ENCODE peak calls at places on chromosome 3, in four cellular contexts. J, O, X and P are unnamed samples.

GRCh38 chr3:27287052-27287451 is 82.1 kb downstream of the NEK10 start:
- DNase-seq in O (no peak), J (no peak), X (peak), P (peak)

GRCh38 chr3:169091196-169091595 is 572.3 kb downstream of the MECOM start:
- DNase-seq in X (no peak), O (no peak), J (no peak), P (no peak)

GRCh38 chr3:10004506-10004905 is 17.9 kb upstream of the EMC3 start:
- DNase-seq in O (no peak), X (no peak), J (no peak), P (no peak)

GRCh38 chr3:126539558-126540250 is 15.7 kb downstream of the CHST13 start:
- DNase-seq in J (no peak), O (peak), X (no peak), P (no peak)

GRCh38 chr3:24119321-24119751 is 174.2 kb downstream of the NR1D2 start:
- DNase-seq in O (no peak), X (no peak), J (no peak), P (no peak)

GRCh38 chr3:72973031-72973723 is 23.4 kb upstream of the PPP4R2 start:
- DNase-seq in O (no peak), X (peak), J (no peak), P (peak)

GRCh38 chr3:125115640-125116039 is 59.8 kb upstream of the HEG1 start:
- DNase-seq in X (no peak), J (no peak), O (peak), P (no peak)

GRCh38 chr3:123760817-123761216 is 123.3 kb downstream of the MYLK start:
- DNase-seq in X (no peak), J (no peak), O (no peak), P (no peak)

GRCh38 chr3:186209810-186210752 is 101.2 kb upstream of the ETV5 start:
- DNase-seq in J (peak), X (peak), O (peak), P (peak)

GRCh38 chr3:32423956-32424558 is 32.4 kb downstream of the CMTM7 start:
- DNase-seq in X (no peak), O (no peak), J (no peak), P (no peak)

GRCh38 chr3:9553021-9553948 is at the start of gene LHFPL4:
- DNase-seq in X (peak), O (no peak), J (no peak), P (peak)

GRCh38 chr3:127093312-127093711 is 99.6 kb upstream of the PRR23E start:
- DNase-seq in J (no peak), X (peak), O (no peak), P (no peak)

GRCh38 chr3:129536374-129536667 is 6.7 kb upstream of the H1-8 start:
- DNase-seq in J (no peak), O (no peak), X (peak), P (no peak)

GRCh38 chr3:136380530-136380929 is 130.4 kb downstream of the PCCB start:
- DNase-seq in J (no peak), X (no peak), O (no peak), P (no peak)

GRCh38 chr3:8658326-8659212 is 14.0 kb upstream of the SSUH2 start:
- DNase-seq in X (no peak), J (no peak), O (peak), P (no peak)

GRCh38 chr3:178084938-178085816 is 451.1 kb upstream of the KCNMB2 start:
- DNase-seq in J (peak), X (peak), O (peak), P (peak)

GRCh38 chr3:32780071-32780734 is 37.6 kb upstream of the TRIM71 start:
- DNase-seq in X (no peak), O (no peak), J (no peak), P (peak)

GRCh38 chr3:10762116-10762515 is 53.9 kb upstream of the SLC6A11 start:
- DNase-seq in X (no peak), O (no peak), J (no peak), P (no peak)

GRCh38 chr3:145898487-145898886 is 262.5 kb downstream of the PLOD2 start:
- DNase-seq in J (no peak), O (no peak), X (no peak), P (peak)

GRCh38 chr3:42819351-42819965 is 10.2 kb downstream of the ACKR2 start:
- DNase-seq in J (no peak), O (no peak), X (peak), P (peak)

GRCh38 chr3:13095408-13095861 is 22.2 kb upstream of the IQSEC1 start:
- DNase-seq in O (no peak), X (no peak), J (peak), P (no peak)

GRCh38 chr3:128456776-128457715 is 9.6 kb downstream of the DNAJB8 start:
- DNase-seq in J (no peak), O (no peak), X (peak), P (peak)